ENCODE peak calls at places on chromosomes 2 and 18, in seven cellular contexts. R is GM12865, F is esophagus muscularis mucosa, Q is A549, N is heart left ventricle, Y is uterus, G is cardiac fibroblast. S is an unnamed sample.
A peak's percentile ranks its signal among the peaks of the same experiment; 100 is the strongest.

GRCh38 chr2:86052676-86053075 is 53.0 kb downstream of the POLR1A start:
- DNase-seq in R (no peak), F (no peak), Q (no peak), N (no peak), Y (peak; percentile 12), G (no peak), S (no peak)

GRCh38 chr2:151619337-151619989 is 114.8 kb downstream of the NEB start:
- DNase-seq in R (peak; percentile 41), F (no peak), Q (peak; percentile 68), N (no peak), Y (no peak), G (peak; percentile 29), S (no peak)

GRCh38 chr2:84388921-84389490 is 70.1 kb downstream of the SUCLG1 start:
- DNase-seq in R (no peak), F (no peak), Q (no peak), N (no peak), Y (no peak), G (no peak), S (no peak)

GRCh38 chr2:164717000-164717597 is 95.8 kb upstream of the GRB14 start:
- DNase-seq in R (no peak), F (no peak), Q (peak; percentile 54), N (no peak), Y (no peak), G (peak; percentile 72), S (no peak)

GRCh38 chr2:925309-925708 is 25.3 kb upstream of the SNTG2 start:
- DNase-seq in R (no peak), F (no peak), Q (no peak), N (no peak), Y (no peak), G (no peak), S (no peak)

GRCh38 chr18:58117685-58118403 is 73.8 kb downstream of the NEDD4L start:
- DNase-seq in R (no peak), F (no peak), Q (peak; percentile 82), N (no peak), Y (no peak), G (peak; percentile 84), S (peak; percentile 26)

GRCh38 chr2:149075868-149076267 is 37.4 kb downstream of the LYPD6B start:
- DNase-seq in R (no peak), F (no peak), Q (no peak), N (no peak), Y (no peak), G (no peak), S (no peak)

GRCh38 chr2:149006883-149007543 is 31.5 kb upstream of the LYPD6B start:
- DNase-seq in R (no peak), F (no peak), Q (no peak), N (no peak), Y (no peak), G (no peak), S (no peak)

GRCh38 chr2:45169339-45170190 is 160.3 kb upstream of the SIX2 start:
- DNase-seq in R (no peak), F (no peak), Q (peak; percentile 51), N (no peak), Y (no peak), G (peak; percentile 55), S (no peak)

GRCh38 chr18:57542126-57542525 is 44.4 kb downstream of the FECH start:
- DNase-seq in R (no peak), F (no peak), Q (no peak), N (no peak), Y (no peak), G (peak; percentile 61), S (peak; percentile 68)

GRCh38 chr2:2566396-2567323 is 235.6 kb upstream of the MYT1L start:
- DNase-seq in R (no peak), F (no peak), Q (no peak), N (no peak), Y (no peak), G (no peak), S (no peak)

GRCh38 chr2:224412064-224412921 is 10.4 kb upstream of the FAM124B start:
- DNase-seq in R (no peak), F (no peak), Q (no peak), N (no peak), Y (no peak), G (peak; percentile 36), S (no peak)

GRCh38 chr18:48828201-48828580 is 122.6 kb downstream of the SMAD7 start:
- DNase-seq in R (no peak), F (no peak), Q (no peak), N (no peak), Y (peak; percentile 11), G (no peak), S (no peak)
- H3K4me3 ChIP-seq in R (no peak overlapping the region), F (no peak overlapping the region), Q (no peak overlapping the region), N (peak overlapping the region; percentile 37), Y (no peak overlapping the region), G (no peak overlapping the region), S (no peak overlapping the region)

DNA sequence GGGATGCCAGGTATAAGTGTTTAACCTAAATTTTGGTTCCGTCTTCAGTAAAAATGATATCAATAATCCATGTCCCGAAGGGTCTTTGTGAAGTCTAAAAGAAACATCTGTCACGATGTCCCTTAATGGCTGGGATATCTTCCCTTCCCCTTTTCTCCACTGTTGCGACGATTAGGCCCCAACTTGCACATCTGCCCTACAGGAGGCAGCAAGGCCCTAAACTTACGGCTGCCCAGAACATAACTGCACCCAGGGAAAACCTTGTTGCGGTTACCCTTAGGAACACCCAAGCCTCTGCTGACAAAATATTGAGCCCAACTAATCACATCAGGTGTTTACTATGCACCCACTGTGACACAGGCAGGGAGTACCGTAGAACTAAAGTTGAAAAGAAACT is 1.2 kb upstream of the SMAD2 start:
- DNase-seq in R (peak; percentile 54), F (no peak), Q (peak; percentile 76), N (no peak), Y (no peak), G (no peak), S (no peak)
- TF ChIP-seq CTCF in R (peak; percentile 7), F (no peak), Q (peak; percentile 14), N (no peak), Y (no peak), G (no peak), S (no peak)

GRCh38 chr18:37812961-37813360 is 247.4 kb upstream of the CELF4 start:
- DNase-seq in R (no peak), F (no peak), Q (no peak), N (no peak), Y (no peak), G (no peak), S (no peak)
- H3K4me3 ChIP-seq in R (no peak overlapping the region), F (no peak overlapping the region), Q (no peak overlapping the region), N (no peak overlapping the region), Y (no peak overlapping the region), G (no peak overlapping the region), S (no peak overlapping the region)

GRCh38 chr2:193965263-193965662 is 1691.8 kb upstream of the SLC39A10 start:
- DNase-seq in R (no peak), F (no peak), Q (no peak), N (no peak), Y (no peak), G (no peak), S (no peak)
- TF ChIP-seq CTCF in R (no peak), F (no peak), Q (no peak), N (no peak), Y (no peak), G (no peak), S (no peak)

DNA sequence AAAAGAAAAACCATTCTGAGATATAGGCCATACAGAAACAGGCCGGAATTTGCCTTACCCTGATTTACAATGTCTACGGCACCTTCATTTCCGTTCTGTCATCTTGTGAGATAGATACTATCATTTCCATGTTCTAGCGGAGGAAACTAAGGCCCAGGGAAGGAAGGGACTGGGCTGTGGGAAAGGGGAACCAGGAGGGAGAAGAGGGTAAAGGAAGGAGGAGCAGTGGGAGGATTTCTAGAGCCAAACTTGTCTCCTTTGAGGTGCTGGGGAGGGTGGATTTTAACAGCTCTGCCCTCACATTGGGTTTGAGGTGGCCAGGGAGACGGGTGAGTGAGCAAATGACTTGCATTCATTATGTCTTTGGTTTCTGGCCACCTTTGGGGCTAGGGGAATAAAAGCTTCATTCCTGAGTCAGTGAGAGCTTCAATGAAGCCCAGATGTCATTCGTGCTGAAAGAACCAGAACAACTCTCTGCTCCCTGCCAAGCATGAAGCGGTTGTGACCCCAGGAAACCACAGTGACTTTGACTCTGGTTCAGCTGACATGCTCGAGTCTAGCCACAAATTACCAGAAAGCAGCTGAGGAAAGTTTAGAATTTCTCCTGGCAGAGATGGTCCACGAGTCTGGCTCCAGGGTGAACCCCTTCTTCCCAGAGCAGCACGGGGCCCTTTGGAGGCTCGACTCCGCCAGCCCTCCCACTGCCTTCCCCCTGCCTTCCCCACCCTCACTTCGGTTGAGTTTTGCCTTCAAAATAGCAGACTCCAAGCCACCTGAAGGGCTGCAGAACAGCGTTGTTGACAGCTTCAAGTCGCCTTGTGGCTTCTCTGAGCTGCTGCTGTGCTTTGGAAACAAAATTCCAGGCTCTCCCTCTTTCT is 3.8 kb downstream of the ACTG2 start:
- DNase-seq in R (peak; percentile 63), F (no peak), Q (no peak), N (no peak), Y (no peak), G (peak; percentile 74), S (peak; percentile 53)
- H3K4me3 ChIP-seq in R (no peak overlapping the region), F (peak overlapping the region; percentile 76), Q (no peak overlapping the region), N (no peak overlapping the region), Y (peak overlapping the region; percentile 76), G (no peak overlapping the region), S (peak overlapping the region; percentile 6)

GRCh38 chr2:218993345-218994315 is at the start of gene CRYBA2:
- DNase-seq in R (no peak), F (no peak), Q (no peak), N (no peak), Y (no peak), G (peak; percentile 24), S (no peak)
- TF ChIP-seq CTCF in R (no peak), F (no peak), Q (no peak), N (peak; percentile 8), Y (no peak), G (no peak), S (peak; percentile 20)

GRCh38 chr2:201697899-201698298 is 545 bp downstream of the MPP4 start:
- DNase-seq in R (no peak), F (peak; percentile 42), Q (no peak), N (no peak), Y (no peak), G (peak; percentile 90), S (peak; percentile 70)

GRCh38 chr2:201701591-201701990 is 3.1 kb upstream of the MPP4 start:
- DNase-seq in R (no peak), F (no peak), Q (no peak), N (no peak), Y (no peak), G (no peak), S (no peak)

GRCh38 chr2:201696151-201696659 is 2.2 kb downstream of the MPP4 start:
- DNase-seq in R (no peak), F (peak; percentile 66), Q (no peak), N (no peak), Y (peak; percentile 35), G (peak; percentile 95), S (peak; percentile 82)

GRCh38 chr2:201699384-201699783 is 940 bp upstream of the MPP4 start:
- DNase-seq in R (no peak), F (peak; percentile 21), Q (no peak), N (no peak), Y (no peak), G (peak; percentile 19), S (no peak)

GRCh38 chr2:201698588-201699226 is at the start of gene MPP4:
- DNase-seq in R (no peak), F (no peak), Q (no peak), N (no peak), Y (no peak), G (peak; percentile 69), S (no peak)
- H3K4me3 ChIP-seq in R (no peak within 1 kb of the TSS), F (no peak within 1 kb of the TSS), Q (no peak within 1 kb of the TSS), N (no peak within 1 kb of the TSS), Y (no peak within 1 kb of the TSS), G (no peak within 1 kb of the TSS), S (peak within 1 kb of the TSS; percentile 1)

GRCh38 chr18:10006261-10006903 is 92.6 kb downstream of the VAPA start:
- DNase-seq in R (no peak), F (no peak), Q (peak; percentile 3), N (no peak), Y (no peak), G (peak; percentile 56), S (no peak)
- TF ChIP-seq CTCF in R (no peak), F (peak; percentile 38), Q (no peak), N (peak; percentile 47), Y (peak; percentile 36), G (peak; percentile 21), S (peak; percentile 5)